ENCODE peak calls at places on chromosomes 12 and 14, in eight cellular contexts. One of them, this sample, is unnamed.

GRCh38 chr12:33116284-33116683 is 219.7 kb upstream of the PKP2 start:
- DNase-seq in GM23248: no peak
- DNase-seq in GM23338: peak
- DNase-seq in HCT116: no peak
- DNase-seq in OCI-LY7: no peak
- DNase-seq in MM.1S: no peak
- DNase-seq in hepatocyte: no peak
- DNase-seq in PC-3: peak
- DNase-seq in this sample: no peak

GRCh38 chr14:94213021-94213420 is 38.9 kb downstream of the PPP4R4 start:
- DNase-seq in hepatocyte: no peak
- DNase-seq in GM23338: no peak
- DNase-seq in GM23248: peak
- DNase-seq in OCI-LY7: no peak
- DNase-seq in PC-3: peak
- DNase-seq in HCT116: no peak
- DNase-seq in MM.1S: no peak
- DNase-seq in this sample: no peak

GRCh38 chr14:78197088-78197487 is 26.9 kb downstream of the NRXN3 start:
- DNase-seq in GM23338: no peak
- DNase-seq in PC-3: no peak
- DNase-seq in HCT116: no peak
- DNase-seq in GM23248: no peak
- DNase-seq in hepatocyte: no peak
- DNase-seq in MM.1S: no peak
- DNase-seq in OCI-LY7: no peak
- DNase-seq in this sample: no peak

GRCh38 chr14:98347686-98348085 is 924.3 kb downstream of the BCL11B start:
- DNase-seq in OCI-LY7: no peak
- DNase-seq in PC-3: no peak
- DNase-seq in MM.1S: no peak
- DNase-seq in GM23248: no peak
- DNase-seq in HCT116: no peak
- DNase-seq in hepatocyte: no peak
- DNase-seq in GM23338: no peak
- DNase-seq in this sample: no peak

GRCh38 chr12:112939761-112940357 is 1.6 kb downstream of the OAS3 start:
- DNase-seq in GM23338: no peak
- DNase-seq in hepatocyte: no peak
- DNase-seq in PC-3: no peak
- DNase-seq in OCI-LY7: peak
- DNase-seq in MM.1S: no peak
- DNase-seq in GM23248: no peak
- DNase-seq in HCT116: no peak
- DNase-seq in this sample: no peak

GRCh38 chr12:24280085-24280842 is 330.8 kb upstream of the SOX5 start:
- DNase-seq in PC-3: no peak
- DNase-seq in GM23338: no peak
- DNase-seq in GM23248: no peak
- DNase-seq in OCI-LY7: no peak
- DNase-seq in hepatocyte: no peak
- DNase-seq in HCT116: no peak
- DNase-seq in MM.1S: no peak
- DNase-seq in this sample: no peak

GRCh38 chr12:124827588-124828184 is 36.0 kb downstream of the SCARB1 start:
- DNase-seq in OCI-LY7: no peak
- DNase-seq in GM23248: no peak
- DNase-seq in hepatocyte: peak
- DNase-seq in MM.1S: no peak
- DNase-seq in PC-3: peak
- DNase-seq in HCT116: no peak
- DNase-seq in GM23338: no peak
- DNase-seq in this sample: no peak

GRCh38 chr12:21677622-21678277 is 20.1 kb upstream of the LDHB start:
- DNase-seq in MM.1S: no peak
- DNase-seq in OCI-LY7: no peak
- DNase-seq in GM23338: no peak
- DNase-seq in PC-3: no peak
- DNase-seq in hepatocyte: no peak
- DNase-seq in HCT116: no peak
- DNase-seq in GM23248: no peak
- DNase-seq in this sample: no peak

GRCh38 chr12:14910090-14910915 is 24.6 kb upstream of the MGP start:
- DNase-seq in OCI-LY7: no peak
- DNase-seq in hepatocyte: no peak
- DNase-seq in PC-3: peak
- DNase-seq in MM.1S: no peak
- DNase-seq in HCT116: peak
- DNase-seq in GM23248: peak
- DNase-seq in GM23338: no peak
- DNase-seq in this sample: no peak

GRCh38 chr12:85310456-85311076 is 30.5 kb downstream of the ALX1 start:
- DNase-seq in GM23248: peak
- DNase-seq in MM.1S: peak
- DNase-seq in PC-3: peak
- DNase-seq in GM23338: peak
- DNase-seq in hepatocyte: no peak
- DNase-seq in HCT116: peak
- DNase-seq in OCI-LY7: peak
- DNase-seq in this sample: no peak

GRCh38 chr12:583251-583869 is 79.9 kb downstream of the NINJ2 start:
- DNase-seq in MM.1S: no peak
- DNase-seq in GM23338: no peak
- DNase-seq in HCT116: no peak
- DNase-seq in GM23248: no peak
- DNase-seq in PC-3: no peak
- DNase-seq in hepatocyte: peak
- DNase-seq in OCI-LY7: no peak
- DNase-seq in this sample: peak

GRCh38 chr14:53368714-53369191 is 215.6 kb upstream of the DDHD1 start:
- DNase-seq in GM23248: peak
- DNase-seq in hepatocyte: no peak
- DNase-seq in GM23338: no peak
- DNase-seq in MM.1S: no peak
- DNase-seq in HCT116: no peak
- DNase-seq in PC-3: peak
- DNase-seq in OCI-LY7: no peak
- DNase-seq in this sample: no peak

GRCh38 chr12:124519741-124520140 is 47.7 kb downstream of the NCOR2 start:
- DNase-seq in HCT116: no peak
- DNase-seq in MM.1S: no peak
- DNase-seq in PC-3: no peak
- DNase-seq in GM23248: no peak
- DNase-seq in GM23338: no peak
- DNase-seq in hepatocyte: no peak
- DNase-seq in OCI-LY7: no peak
- DNase-seq in this sample: no peak

GRCh38 chr12:122471324-122472226 is 29.2 kb downstream of the ZCCHC8 start:
- DNase-seq in HCT116: peak
- DNase-seq in PC-3: peak
- DNase-seq in OCI-LY7: peak
- DNase-seq in hepatocyte: peak
- DNase-seq in MM.1S: peak
- DNase-seq in GM23338: peak
- DNase-seq in GM23248: peak
- DNase-seq in this sample: peak

GRCh38 chr12:127628655-127629054 is 638.3 kb upstream of the TMEM132C start:
- DNase-seq in MM.1S: no peak
- DNase-seq in PC-3: peak
- DNase-seq in GM23338: no peak
- DNase-seq in HCT116: no peak
- DNase-seq in OCI-LY7: no peak
- DNase-seq in hepatocyte: no peak
- DNase-seq in GM23248: peak
- DNase-seq in this sample: no peak

GRCh38 chr12:115354476-115354890 is 670.5 kb upstream of the TBX3 start:
- DNase-seq in GM23248: peak
- DNase-seq in OCI-LY7: no peak
- DNase-seq in HCT116: no peak
- DNase-seq in GM23338: no peak
- DNase-seq in hepatocyte: no peak
- DNase-seq in PC-3: no peak
- DNase-seq in MM.1S: peak
- DNase-seq in this sample: no peak

GRCh38 chr14:89723930-89724915 is 230.3 kb downstream of the EFCAB11 start:
- DNase-seq in MM.1S: no peak
- DNase-seq in OCI-LY7: no peak
- DNase-seq in GM23338: no peak
- DNase-seq in GM23248: peak
- DNase-seq in HCT116: no peak
- DNase-seq in hepatocyte: no peak
- DNase-seq in PC-3: no peak
- DNase-seq in this sample: no peak

GRCh38 chr14:75184039-75184438 is 7.6 kb upstream of the TMED10 start:
- DNase-seq in GM23248: no peak
- DNase-seq in HCT116: no peak
- DNase-seq in hepatocyte: no peak
- DNase-seq in OCI-LY7: no peak
- DNase-seq in MM.1S: no peak
- DNase-seq in PC-3: no peak
- DNase-seq in GM23338: no peak
- DNase-seq in this sample: no peak

GRCh38 chr14:59529189-59529588 is 44.9 kb downstream of the JKAMP start:
- DNase-seq in OCI-LY7: no peak
- DNase-seq in GM23248: no peak
- DNase-seq in PC-3: no peak
- DNase-seq in MM.1S: no peak
- DNase-seq in HCT116: no peak
- DNase-seq in GM23338: no peak
- DNase-seq in hepatocyte: peak
- DNase-seq in this sample: no peak

GRCh38 chr12:76144253-76144564 is 59.7 kb upstream of the NAP1L1 start:
- DNase-seq in GM23338: no peak
- DNase-seq in PC-3: peak
- DNase-seq in OCI-LY7: no peak
- DNase-seq in hepatocyte: peak
- DNase-seq in GM23248: peak
- DNase-seq in HCT116: no peak
- DNase-seq in MM.1S: no peak
- DNase-seq in this sample: no peak

GRCh38 chr14:59182641-59183040 is 5.8 kb upstream of the DAAM1 start:
- DNase-seq in OCI-LY7: no peak
- DNase-seq in HCT116: no peak
- DNase-seq in MM.1S: no peak
- DNase-seq in hepatocyte: no peak
- DNase-seq in PC-3: peak
- DNase-seq in GM23248: no peak
- DNase-seq in GM23338: no peak
- DNase-seq in this sample: no peak

GRCh38 chr12:57233357-57234232 is 4.1 kb downstream of the SHMT2 start:
- DNase-seq in MM.1S: no peak
- DNase-seq in GM23248: peak
- DNase-seq in PC-3: no peak
- DNase-seq in hepatocyte: no peak
- DNase-seq in OCI-LY7: no peak
- DNase-seq in HCT116: no peak
- DNase-seq in GM23338: no peak
- DNase-seq in this sample: no peak

GRCh38 chr12:77062846-77063461 is 2.4 kb downstream of the E2F7 start:
- DNase-seq in MM.1S: peak
- DNase-seq in hepatocyte: peak
- DNase-seq in HCT116: no peak
- DNase-seq in PC-3: peak
- DNase-seq in GM23338: no peak
- DNase-seq in GM23248: no peak
- DNase-seq in OCI-LY7: no peak
- DNase-seq in this sample: no peak

GRCh38 chr12:85829391-85829790 is 6.8 kb downstream of the RASSF9 start:
- DNase-seq in GM23248: peak
- DNase-seq in HCT116: no peak
- DNase-seq in hepatocyte: no peak
- DNase-seq in OCI-LY7: no peak
- DNase-seq in MM.1S: no peak
- DNase-seq in GM23338: no peak
- DNase-seq in PC-3: peak
- DNase-seq in this sample: no peak

GRCh38 chr14:71586131-71586893 is 345.9 kb upstream of the RGS6 start:
- DNase-seq in PC-3: no peak
- DNase-seq in GM23248: peak
- DNase-seq in OCI-LY7: no peak
- DNase-seq in MM.1S: no peak
- DNase-seq in HCT116: no peak
- DNase-seq in GM23338: peak
- DNase-seq in hepatocyte: peak
- DNase-seq in this sample: peak

GRCh38 chr14:30129795-30130194 is 202.1 kb upstream of the PRKD1 start:
- DNase-seq in PC-3: no peak
- DNase-seq in hepatocyte: no peak
- DNase-seq in OCI-LY7: no peak
- DNase-seq in GM23338: peak
- DNase-seq in MM.1S: no peak
- DNase-seq in HCT116: no peak
- DNase-seq in GM23248: peak
- DNase-seq in this sample: no peak

GRCh38 chr14:103296007-103296406 is 38.0 kb upstream of the EIF5 start:
- DNase-seq in OCI-LY7: no peak
- DNase-seq in HCT116: no peak
- DNase-seq in GM23248: peak
- DNase-seq in MM.1S: no peak
- DNase-seq in PC-3: peak
- DNase-seq in hepatocyte: peak
- DNase-seq in GM23338: no peak
- DNase-seq in this sample: no peak

GRCh38 chr12:111529424-111530368 is 69.4 kb downstream of the ATXN2 start:
- DNase-seq in PC-3: peak
- DNase-seq in GM23248: peak
- DNase-seq in hepatocyte: peak
- DNase-seq in GM23338: peak
- DNase-seq in OCI-LY7: peak
- DNase-seq in HCT116: peak
- DNase-seq in MM.1S: peak
- DNase-seq in this sample: peak
- TF ChIP-seq EZH2phosphoT487 in PC-3: no peak
- TF ChIP-seq EZH2phosphoT487 in GM23248: no peak
- TF ChIP-seq EZH2phosphoT487 in hepatocyte: no peak
- TF ChIP-seq EZH2phosphoT487 in GM23338: no peak
- TF ChIP-seq EZH2phosphoT487 in OCI-LY7: no peak
- TF ChIP-seq EZH2phosphoT487 in HCT116: no peak
- TF ChIP-seq EZH2phosphoT487 in MM.1S: no peak
- TF ChIP-seq EZH2phosphoT487 in this sample: no peak

GRCh38 chr12:108543642-108544041 is 17.3 kb downstream of the SART3 start:
- DNase-seq in GM23248: peak
- DNase-seq in MM.1S: no peak
- DNase-seq in HCT116: no peak
- DNase-seq in GM23338: no peak
- DNase-seq in hepatocyte: no peak
- DNase-seq in OCI-LY7: no peak
- DNase-seq in PC-3: no peak
- DNase-seq in this sample: no peak
- TF ChIP-seq EZH2phosphoT487 in GM23248: no peak
- TF ChIP-seq EZH2phosphoT487 in MM.1S: no peak
- TF ChIP-seq EZH2phosphoT487 in HCT116: no peak
- TF ChIP-seq EZH2phosphoT487 in GM23338: no peak
- TF ChIP-seq EZH2phosphoT487 in hepatocyte: no peak
- TF ChIP-seq EZH2phosphoT487 in OCI-LY7: no peak
- TF ChIP-seq EZH2phosphoT487 in PC-3: no peak
- TF ChIP-seq EZH2phosphoT487 in this sample: no peak

GRCh38 chr14:45211295-45211694 is 41.7 kb downstream of the MIS18BP1 start:
- DNase-seq in PC-3: no peak
- DNase-seq in GM23248: no peak
- DNase-seq in hepatocyte: no peak
- DNase-seq in GM23338: no peak
- DNase-seq in HCT116: no peak
- DNase-seq in MM.1S: no peak
- DNase-seq in OCI-LY7: no peak
- DNase-seq in this sample: no peak
- TF ChIP-seq EZH2phosphoT487 in PC-3: no peak
- TF ChIP-seq EZH2phosphoT487 in GM23248: no peak
- TF ChIP-seq EZH2phosphoT487 in hepatocyte: no peak
- TF ChIP-seq EZH2phosphoT487 in GM23338: no peak
- TF ChIP-seq EZH2phosphoT487 in HCT116: no peak
- TF ChIP-seq EZH2phosphoT487 in MM.1S: no peak
- TF ChIP-seq EZH2phosphoT487 in OCI-LY7: no peak
- TF ChIP-seq EZH2phosphoT487 in this sample: no peak

GRCh38 chr12:131711551-131712205 is 788 bp downstream of the SFSWAP start:
- DNase-seq in HCT116: no peak
- DNase-seq in PC-3: no peak
- DNase-seq in GM23338: peak
- DNase-seq in MM.1S: no peak
- DNase-seq in hepatocyte: peak
- DNase-seq in OCI-LY7: no peak
- DNase-seq in GM23248: peak
- DNase-seq in this sample: peak
- TF ChIP-seq EZH2phosphoT487 in HCT116: no peak
- TF ChIP-seq EZH2phosphoT487 in PC-3: no peak
- TF ChIP-seq EZH2phosphoT487 in GM23338: no peak
- TF ChIP-seq EZH2phosphoT487 in MM.1S: no peak
- TF ChIP-seq EZH2phosphoT487 in hepatocyte: no peak
- TF ChIP-seq EZH2phosphoT487 in OCI-LY7: no peak
- TF ChIP-seq EZH2phosphoT487 in GM23248: no peak
- TF ChIP-seq EZH2phosphoT487 in this sample: no peak